ENCODE peak calls at places on chromosomes 13 and 19, in four cellular contexts. D, E, B and X are unnamed samples.
A peak's percentile ranks its signal among the peaks of the same experiment; 100 is the strongest.

GRCh38 chr13:41370736-41371135 is 59.7 kb downstream of the NAA16 start:
- DNase-seq in D (no peak), E (no peak), B (no peak), X (no peak)

GRCh38 chr13:30257433-30258099 is 49.8 kb downstream of the KATNAL1 start:
- DNase-seq in D (peak; percentile 59), E (peak; percentile 6), B (no peak), X (no peak)

GRCh38 chr13:41458187-41458938 is 1.0 kb downstream of the RGCC start:
- DNase-seq in D (peak; percentile 56), E (peak; percentile 47), B (peak; percentile 27), X (peak; percentile 15)

GRCh38 chr13:111033172-111034133 is 81.7 kb upstream of the ARHGEF7 start:
- DNase-seq in D (no peak), E (no peak), B (no peak), X (peak; percentile 18)

GRCh38 chr19:14649020-14649419 is 25.6 kb downstream of the ADGRE3 start:
- DNase-seq in D (no peak), E (no peak), B (no peak), X (no peak)

GRCh38 chr19:19134687-19135158 is 3.6 kb downstream of the TMEM161A start:
- DNase-seq in D (peak; percentile 32), E (peak; percentile 51), B (peak; percentile 58), X (no peak)

GRCh38 chr19:7863157-7863970 is 10.8 kb downstream of the PRR36 start:
- DNase-seq in D (no peak), E (no peak), B (no peak), X (no peak)

GRCh38 chr19:8557637-8558238 is 19.5 kb downstream of the MYO1F start:
- DNase-seq in D (no peak), E (no peak), B (no peak), X (no peak)

GRCh38 chr13:22828081-22828480 is 352.7 kb upstream of the SGCG start:
- DNase-seq in D (no peak), E (no peak), B (no peak), X (peak; percentile 6)

GRCh38 chr13:98457053-98457452 is 119.9 kb downstream of the STK24 start:
- DNase-seq in D (no peak), E (no peak), B (no peak), X (no peak)

GRCh38 chr13:22717036-22717435 is 463.7 kb upstream of the SGCG start:
- DNase-seq in D (no peak), E (no peak), B (no peak), X (no peak)

GRCh38 chr13:28568286-28568685 is 73.4 kb upstream of the FLT1 start:
- DNase-seq in D (peak; percentile 46), E (peak; percentile 37), B (no peak), X (no peak)

GRCh38 chr13:80979035-80979641 is 638.2 kb upstream of the SPRY2 start:
- DNase-seq in D (peak; percentile 59), E (peak; percentile 80), B (peak; percentile 54), X (peak; percentile 67)

GRCh38 chr13:40031031-40031430 is 375.6 kb downstream of the COG6 start:
- DNase-seq in D (no peak), E (peak; percentile 10), B (no peak), X (peak; percentile 69)

GRCh38 chr19:53631949-53632407 is at the start of gene DPRX:
- DNase-seq in D (no peak), E (no peak), B (no peak), X (no peak)

GRCh38 chr19:14112809-14113385 is 4.7 kb downstream of the PRKACA start:
- DNase-seq in D (no peak), E (no peak), B (no peak), X (no peak)

GRCh38 chr13:110047511-110047910 is 259.4 kb downstream of the COL4A1 start:
- DNase-seq in D (peak; percentile 42), E (peak; percentile 49), B (no peak), X (peak; percentile 10)

GRCh38 chr19:18895828-18896341 is at the start of gene CERS1:
- DNase-seq in D (peak; percentile 95), E (peak; percentile 57), B (no peak), X (no peak)

GRCh38 chr13:99085139-99085845 is 107.4 kb upstream of the DOCK9 start:
- DNase-seq in D (no peak), E (peak; percentile 17), B (no peak), X (no peak)

GRCh38 chr19:18875726-18876125 is 20.2 kb downstream of the CERS1 start:
- DNase-seq in D (no peak), E (no peak), B (no peak), X (no peak)

GRCh38 chr19:41364546-41365391 is 820 bp upstream of the B9D2 start:
- DNase-seq in D (peak; percentile 3), E (no peak), B (no peak), X (no peak)

GRCh38 chr13:26678330-26678729 is 82.3 kb downstream of the GPR12 start:
- DNase-seq in D (no peak), E (no peak), B (no peak), X (no peak)

GRCh38 chr19:17576758-17577532 is 21.5 kb downstream of the COLGALT1 start:
- DNase-seq in D (peak; percentile 61), E (peak; percentile 73), B (no peak), X (no peak)

GRCh38 chr19:1780272-1780957 is 27.1 kb downstream of the ONECUT3 start:
- DNase-seq in D (peak; percentile 55), E (no peak), B (peak; percentile 28), X (peak; percentile 52)

GRCh38 chr13:26112843-26113242 is 61.0 kb upstream of the SHISA2 start:
- DNase-seq in D (no peak), E (no peak), B (no peak), X (peak; percentile 37)

GRCh38 chr19:16470911-16471811 is 609 bp downstream of the EPS15L1 start:
- DNase-seq in D (no peak), E (peak; percentile 39), B (peak; percentile 35), X (peak; percentile 42)

GRCh38 chr13:41428155-41428554 is 29.2 kb upstream of the RGCC start:
- DNase-seq in D (peak; percentile 65), E (no peak), B (no peak), X (no peak)

GRCh38 chr13:80239116-80239515 is 101.8 kb downstream of the SPRY2 start:
- DNase-seq in D (peak; percentile 8), E (no peak), B (no peak), X (no peak)

GRCh38 chr13:110711778-110712070 is 1.8 kb upstream of the ING1 start:
- DNase-seq in D (no peak), E (peak; percentile 41), B (no peak), X (no peak)

GRCh38 chr19:18274776-18275356 is 614 bp upstream of the IQCN start:
- DNase-seq in D (no peak), E (peak; percentile 90), B (no peak), X (peak; percentile 89)

GRCh38 chr19:49915271-49915670 is 13.7 kb upstream of the ATF5 start:
- DNase-seq in D (no peak), E (no peak), B (no peak), X (no peak)

GRCh38 chr19:5534787-5535586 is 32.8 kb downstream of the TINCR start:
- DNase-seq in D (peak; percentile 44), E (no peak), B (no peak), X (peak; percentile 35)

GRCh38 chr19:38815059-38816001 is 2.6 kb upstream of the LGALS4 start:
- DNase-seq in D (peak; percentile 41), E (peak; percentile 64), B (no peak), X (no peak)

GRCh38 chr19:1864480-1865171 is 1.2 kb upstream of the KLF16 start:
- DNase-seq in D (peak; percentile 90), E (peak; percentile 87), B (peak; percentile 85), X (peak; percentile 44)

GRCh38 chr19:48806818-48807589 is 3.8 kb downstream of the BCAT2 start:
- DNase-seq in D (peak; percentile 19), E (peak; percentile 87), B (no peak), X (peak; percentile 37)

GRCh38 chr13:69199664-69200063 is 908.0 kb upstream of the ATXN8OS start:
- DNase-seq in D (peak; percentile 24), E (no peak), B (no peak), X (no peak)

GRCh38 chr19:44803442-44804428 is 5.2 kb upstream of the BCAM start:
- DNase-seq in D (peak; percentile 12), E (peak; percentile 2), B (no peak), X (no peak)

DNA sequence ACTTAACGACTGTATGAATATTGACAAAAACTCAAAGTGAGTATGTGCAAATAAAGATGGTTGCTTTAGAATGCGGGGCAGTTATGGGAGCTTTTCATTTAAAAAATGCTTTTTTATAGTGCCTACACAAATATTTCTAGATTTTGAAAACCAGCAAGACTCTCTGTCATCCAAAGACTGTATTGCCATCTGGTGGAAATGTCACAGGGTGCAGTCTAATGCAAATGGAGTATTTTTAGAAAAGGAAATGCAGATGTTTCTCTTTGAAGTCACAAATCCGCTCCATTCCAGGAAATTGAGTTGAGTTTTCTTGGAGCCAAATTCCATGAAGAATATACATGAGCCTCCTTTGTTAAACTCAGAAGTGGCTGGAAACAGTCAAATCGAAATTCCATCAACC is 2.3 kb upstream of the C1QTNF9B start:
- DNase-seq in D (peak; percentile 36), E (peak; percentile 52), B (peak; percentile 17), X (peak; percentile 70)
- TF ChIP-seq EZH2phosphoT487 in D (no peak), E (no peak), B (no peak), X (no peak)

GRCh38 chr13:36919833-36920611 is at the start of gene SMAD9:
- DNase-seq in D (peak; percentile 91), E (peak; percentile 92), B (peak; percentile 9), X (peak; percentile 48)
- TF ChIP-seq EZH2phosphoT487 in D (no peak), E (no peak), B (no peak), X (no peak)

DNA sequence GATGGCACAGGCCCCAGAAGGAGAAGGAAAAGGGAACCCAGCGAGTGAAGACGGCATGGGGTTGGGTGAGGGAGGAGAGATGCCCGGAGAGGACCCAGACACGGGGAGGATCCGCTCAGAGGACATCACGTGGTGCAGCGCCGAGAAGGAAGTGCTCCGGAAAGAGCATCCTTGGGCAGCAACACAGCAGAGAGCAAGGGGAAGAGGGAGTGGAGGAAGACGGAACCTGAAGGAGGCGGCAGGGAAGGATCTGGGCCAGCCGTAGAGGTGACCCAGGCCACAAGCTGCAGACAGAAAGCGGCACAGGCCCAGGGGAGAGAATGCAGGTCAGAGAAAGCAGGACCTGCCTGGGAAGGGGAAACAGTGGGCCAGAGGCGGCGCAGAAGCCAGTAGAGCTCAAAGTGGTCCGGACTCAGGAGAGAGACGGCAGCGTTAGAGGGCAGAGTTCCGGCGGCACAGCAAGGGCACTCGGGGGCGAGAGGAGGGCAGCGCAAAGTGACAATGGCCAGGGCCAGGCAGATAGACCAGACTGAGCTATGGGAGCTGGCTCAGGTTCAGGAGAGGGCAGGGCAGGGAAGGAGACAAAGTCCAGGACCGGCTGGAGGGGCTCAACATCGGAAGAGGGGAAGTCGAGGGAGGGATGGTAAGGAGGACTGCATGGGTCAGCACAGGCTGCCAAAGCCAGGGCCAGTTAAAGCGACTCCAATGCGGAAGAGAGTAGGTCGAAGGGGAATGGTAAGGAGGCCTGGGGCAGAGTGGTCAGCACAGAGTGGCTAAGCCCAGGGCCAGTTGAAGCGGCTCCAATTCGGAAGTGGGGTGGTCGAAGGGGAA is 990 bp downstream of the PPP1R12C start:
- DNase-seq in D (peak; percentile 86), E (peak; percentile 81), B (peak; percentile 34), X (peak; percentile 56)
- TF ChIP-seq EZH2phosphoT487 in D (no peak), E (no peak), B (no peak), X (no peak)

DNA sequence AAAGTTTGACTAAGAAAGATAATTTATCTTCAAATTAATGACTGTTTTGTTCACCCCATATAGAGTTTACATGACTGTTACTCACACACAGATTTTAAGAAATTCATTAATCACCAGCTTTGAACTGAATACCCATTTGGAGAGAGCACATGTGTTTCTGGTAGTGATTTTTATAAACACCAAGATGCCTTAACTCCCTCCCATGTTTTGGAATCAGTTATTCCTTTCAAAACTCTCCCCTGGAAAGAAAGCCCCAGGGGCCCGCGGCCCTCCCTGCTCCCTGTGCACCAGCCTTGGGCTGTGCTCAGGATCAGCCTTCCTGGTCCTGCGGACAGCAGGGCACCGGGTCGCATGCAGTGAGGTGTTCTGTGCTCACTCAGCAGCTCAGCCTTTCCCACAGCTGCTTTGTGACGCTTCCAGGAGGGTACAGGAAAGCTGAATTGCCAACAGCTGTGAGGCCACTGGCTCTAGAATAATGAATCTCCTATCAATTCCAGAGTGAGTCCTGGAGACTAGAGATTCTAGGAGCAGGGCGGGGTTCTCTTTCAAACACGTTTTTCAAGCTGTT is 483.2 kb downstream of the EFNB2 start:
- DNase-seq in D (peak; percentile 20), E (no peak), B (no peak), X (no peak)
- TF ChIP-seq EZH2phosphoT487 in D (no peak), E (no peak), B (no peak), X (no peak)